ENCODE peak calls at places on chromosomes 3 and 15, in seven cellular contexts. Y is A549, O is esophagus squamous epithelium, N is HCT116, G is prostate gland, E is NB4, C is ovary. D is an unnamed sample.

GRCh38 chr3:160319322-160319721 is 79.7 kb downstream of the IFT80 start:
- DNase-seq in Y (no peak), O (no peak), N (no peak), G (no peak), E (no peak), C (no peak), D (no peak)

GRCh38 chr3:66399529-66400232 is 101.1 kb downstream of the LRIG1 start:
- DNase-seq in Y (no peak), O (no peak), N (no peak), G (no peak), E (no peak), C (no peak), D (no peak)

GRCh38 chr3:127476936-127477335 is 113.6 kb downstream of the TPRA1 start:
- DNase-seq in Y (no peak), O (no peak), N (no peak), G (no peak), E (no peak), C (no peak), D (no peak)

GRCh38 chr3:124131158-124132115 is 139.5 kb upstream of the ROPN1 start:
- DNase-seq in Y (no peak), O (no peak), N (no peak), G (no peak), E (peak), C (no peak), D (no peak)

GRCh38 chr15:25613113-25613512 is 174.3 kb upstream of the UBE3A start:
- DNase-seq in Y (no peak), O (no peak), N (no peak), G (no peak), E (no peak), C (no peak), D (no peak)

GRCh38 chr15:94455297-94455696 is 223.9 kb downstream of the MCTP2 start:
- DNase-seq in Y (no peak), O (no peak), N (no peak), G (no peak), E (no peak), C (no peak), D (no peak)

GRCh38 chr3:172279191-172279640 is 169.0 kb downstream of the GHSR start:
- DNase-seq in Y (no peak), O (no peak), N (no peak), G (no peak), E (no peak), C (no peak), D (no peak)

GRCh38 chr15:100612539-100612938 is 10.2 kb downstream of the ASB7 start:
- DNase-seq in Y (no peak), O (no peak), N (no peak), G (no peak), E (peak), C (no peak), D (no peak)

GRCh38 chr3:95036526-95037021 is 973.7 kb downstream of the NSUN3 start:
- DNase-seq in Y (no peak), O (no peak), N (no peak), G (no peak), E (no peak), C (no peak), D (no peak)

GRCh38 chr15:71821547-71822129 is 11.3 kb downstream of the NR2E3 start:
- DNase-seq in Y (no peak), O (no peak), N (no peak), G (no peak), E (no peak), C (no peak), D (no peak)

GRCh38 chr3:164375538-164375937 is 702.8 kb downstream of the SI start:
- DNase-seq in Y (no peak), O (no peak), N (no peak), G (no peak), E (no peak), C (no peak), D (no peak)

GRCh38 chr3:129624347-129625070 is 18.0 kb upstream of the PLXND1 start:
- DNase-seq in Y (no peak), O (no peak), N (no peak), G (no peak), E (peak), C (no peak), D (no peak)

GRCh38 chr15:32861741-32862140 is 143.9 kb downstream of the GREM1 start:
- DNase-seq in Y (no peak), O (no peak), N (no peak), G (no peak), E (peak), C (peak), D (no peak)

GRCh38 chr3:71162221-71162620 is 421.3 kb downstream of the FOXP1 start:
- DNase-seq in Y (no peak), O (no peak), N (no peak), G (no peak), E (no peak), C (no peak), D (no peak)

GRCh38 chr3:38151667-38152265 is 13.3 kb downstream of the MYD88 start:
- DNase-seq in Y (no peak), O (no peak), N (no peak), G (no peak), E (peak), C (no peak), D (peak)

GRCh38 chr3:61848885-61849284 is 287.5 kb downstream of the PTPRG start:
- DNase-seq in Y (no peak), O (no peak), N (no peak), G (no peak), E (no peak), C (peak), D (no peak)

GRCh38 chr3:170529912-170530311 is 56.0 kb downstream of the SLC7A14 start:
- DNase-seq in Y (no peak), O (no peak), N (no peak), G (no peak), E (no peak), C (no peak), D (no peak)

GRCh38 chr15:42863572-42864239 is 56.9 kb downstream of the TTBK2 start:
- DNase-seq in Y (no peak), O (no peak), N (no peak), G (peak), E (no peak), C (no peak), D (no peak)

GRCh38 chr3:101179637-101180036 is 140.7 kb downstream of the IMPG2 start:
- DNase-seq in Y (no peak), O (no peak), N (no peak), G (no peak), E (no peak), C (no peak), D (no peak)

GRCh38 chr3:100603449-100603848 is 6.0 kb upstream of the ADGRG7 start:
- DNase-seq in Y (peak), O (no peak), N (peak), G (no peak), E (peak), C (no peak), D (peak)

GRCh38 chr15:38267416-38268022 is 14.9 kb downstream of the SPRED1 start:
- DNase-seq in Y (no peak), O (no peak), N (no peak), G (no peak), E (no peak), C (no peak), D (no peak)

GRCh38 chr3:124886168-124887051 is 755 bp downstream of the ITGB5 start:
- DNase-seq in Y (peak), O (no peak), N (no peak), G (peak), E (no peak), C (peak), D (no peak)

GRCh38 chr3:65039754-65040210 is 352.0 kb upstream of the ADAMTS9 start:
- DNase-seq in Y (peak), O (no peak), N (peak), G (no peak), E (no peak), C (no peak), D (peak)

GRCh38 chr3:184229424-184230080 is at the start of gene VWA5B2:
- DNase-seq in Y (peak), O (no peak), N (peak), G (peak), E (peak), C (peak), D (peak)

GRCh38 chr3:130386604-130387263 is 41.3 kb downstream of the COL6A5 start:
- DNase-seq in Y (no peak), O (no peak), N (no peak), G (no peak), E (no peak), C (no peak), D (no peak)

GRCh38 chr3:72960812-72961518 is 35.6 kb upstream of the PPP4R2 start:
- DNase-seq in Y (no peak), O (no peak), N (no peak), G (no peak), E (no peak), C (peak), D (no peak)

GRCh38 chr15:96354731-96355560 is 24.4 kb downstream of the NR2F2 start:
- DNase-seq in Y (peak), O (no peak), N (no peak), G (no peak), E (peak), C (peak), D (no peak)

GRCh38 chr15:71791975-71792374 is 18.4 kb upstream of the NR2E3 start:
- DNase-seq in Y (no peak), O (no peak), N (no peak), G (no peak), E (no peak), C (no peak), D (no peak)

GRCh38 chr3:60188803-60189202 is 1062.4 kb downstream of the FHIT start:
- DNase-seq in Y (no peak), O (no peak), N (no peak), G (no peak), E (no peak), C (no peak), D (no peak)

GRCh38 chr3:134406331-134407246 is 32.3 kb upstream of the AMOTL2 start:
- DNase-seq in Y (no peak), O (no peak), N (no peak), G (no peak), E (no peak), C (peak), D (no peak)

DNA sequence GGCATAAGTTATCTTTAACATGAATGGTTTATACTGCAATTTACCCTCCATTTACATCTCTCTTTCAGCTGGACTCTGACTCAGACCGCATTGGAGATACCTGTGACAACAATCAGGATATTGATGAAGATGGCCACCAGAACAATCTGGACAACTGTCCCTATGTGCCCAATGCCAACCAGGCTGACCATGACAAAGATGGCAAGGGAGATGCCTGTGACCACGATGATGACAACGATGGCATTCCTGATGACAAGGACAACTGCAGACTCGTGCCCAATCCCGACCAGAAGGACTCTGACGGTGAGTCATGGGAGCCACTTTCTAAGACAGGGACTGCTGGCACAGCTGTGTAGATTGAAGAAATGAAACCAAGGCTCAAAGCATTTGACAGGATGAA is 11.6 kb downstream of the THBS1 start:
- DNase-seq in Y (no peak), O (no peak), N (no peak), G (no peak), E (no peak), C (no peak), D (no peak)
- TF ChIP-seq POLR2A in Y (no peak), O (no peak), N (no peak), G (no peak), E (no peak), C (no peak), D (no peak)

GRCh38 chr15:78276032-78276943 is 11.9 kb downstream of the DNAJA4 start:
- DNase-seq in Y (no peak), O (no peak), N (no peak), G (no peak), E (no peak), C (no peak), D (peak)
- TF ChIP-seq POLR2A in Y (no peak), O (no peak), N (no peak), G (no peak), E (no peak), C (no peak), D (peak)

DNA sequence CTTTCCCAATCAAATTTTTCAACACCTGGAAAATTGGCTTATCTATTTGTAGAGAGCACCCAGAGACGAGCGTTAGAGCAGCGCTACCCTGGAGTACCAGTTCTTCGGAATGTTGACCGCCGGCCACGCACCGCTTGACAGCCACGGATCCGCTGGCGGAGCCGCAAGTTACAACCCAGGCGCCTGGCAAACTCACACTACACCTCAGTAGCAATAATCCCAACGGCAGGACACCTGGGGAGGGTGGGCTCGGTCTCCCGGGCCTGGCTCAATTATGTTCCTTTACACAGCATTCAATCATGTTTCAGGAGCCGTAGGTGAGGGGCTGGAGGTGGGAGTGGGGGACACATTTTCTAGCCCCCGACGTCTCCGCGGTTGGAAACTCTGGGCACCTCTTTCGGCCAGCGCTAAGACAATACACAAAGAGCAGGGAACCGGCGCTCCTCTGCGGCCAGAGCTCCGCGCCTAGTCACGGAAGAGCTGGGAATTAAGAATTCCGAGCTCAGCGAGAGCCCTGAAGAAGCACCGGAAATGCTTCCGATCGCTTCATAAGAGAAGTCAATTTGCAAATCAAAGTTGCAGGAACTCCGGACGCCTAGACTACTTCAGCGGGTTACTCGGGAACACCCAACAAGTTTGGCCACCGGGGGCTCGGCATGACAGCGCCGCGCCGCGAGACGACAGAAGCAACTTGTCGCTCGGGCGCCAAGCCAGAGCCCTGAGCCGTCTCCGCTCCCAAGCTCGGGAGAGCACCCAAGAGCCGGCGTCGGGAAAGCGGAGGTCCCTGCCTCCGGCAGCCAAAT is 1.0 kb downstream of the MB21D2 start:
- DNase-seq in Y (peak), O (no peak), N (no peak), G (peak), E (peak), C (peak), D (no peak)
- TF ChIP-seq POLR2A in Y (no peak), O (no peak), N (no peak), G (no peak), E (no peak), C (no peak), D (no peak)

GRCh38 chr3:51967384-51968174 is at the start of gene PCBP4:
- DNase-seq in Y (no peak), O (no peak), N (no peak), G (peak), E (peak), C (peak), D (peak)
- TF ChIP-seq POLR2A in Y (no peak), O (no peak), N (peak), G (peak), E (peak), C (peak), D (no peak)

GRCh38 chr15:75213212-75213767 is 11.6 kb downstream of the C15orf39 start:
- DNase-seq in Y (no peak), O (no peak), N (no peak), G (no peak), E (no peak), C (no peak), D (no peak)
- TF ChIP-seq POLR2A in Y (no peak), O (no peak), N (no peak), G (no peak), E (peak), C (no peak), D (no peak)

GRCh38 chr3:194572131-194572789 is 61.0 kb downstream of the TMEM44 start:
- DNase-seq in Y (no peak), O (no peak), N (no peak), G (no peak), E (no peak), C (peak), D (peak)
- TF ChIP-seq POLR2A in Y (no peak), O (no peak), N (no peak), G (no peak), E (no peak), C (no peak), D (peak)

GRCh38 chr3:49093853-49094767 is at the start of gene QRICH1:
- DNase-seq in Y (peak), O (peak), N (peak), G (peak), E (peak), C (peak), D (peak)

GRCh38 chr3:49098429-49098828 is 4.6 kb upstream of the QRICH1 start:
- DNase-seq in Y (no peak), O (no peak), N (no peak), G (no peak), E (no peak), C (no peak), D (peak)

GRCh38 chr3:49098910-49099630 is 5.2 kb upstream of the QRICH1 start:
- DNase-seq in Y (no peak), O (no peak), N (no peak), G (no peak), E (no peak), C (no peak), D (no peak)

GRCh38 chr3:49092948-49093852 is 671 bp downstream of the QRICH1 start:
- DNase-seq in Y (peak), O (no peak), N (peak), G (peak), E (peak), C (peak), D (peak)
- TF ChIP-seq POLR2A in Y (no peak), O (no peak), N (no peak), G (no peak), E (no peak), C (no peak), D (no peak)

DNA sequence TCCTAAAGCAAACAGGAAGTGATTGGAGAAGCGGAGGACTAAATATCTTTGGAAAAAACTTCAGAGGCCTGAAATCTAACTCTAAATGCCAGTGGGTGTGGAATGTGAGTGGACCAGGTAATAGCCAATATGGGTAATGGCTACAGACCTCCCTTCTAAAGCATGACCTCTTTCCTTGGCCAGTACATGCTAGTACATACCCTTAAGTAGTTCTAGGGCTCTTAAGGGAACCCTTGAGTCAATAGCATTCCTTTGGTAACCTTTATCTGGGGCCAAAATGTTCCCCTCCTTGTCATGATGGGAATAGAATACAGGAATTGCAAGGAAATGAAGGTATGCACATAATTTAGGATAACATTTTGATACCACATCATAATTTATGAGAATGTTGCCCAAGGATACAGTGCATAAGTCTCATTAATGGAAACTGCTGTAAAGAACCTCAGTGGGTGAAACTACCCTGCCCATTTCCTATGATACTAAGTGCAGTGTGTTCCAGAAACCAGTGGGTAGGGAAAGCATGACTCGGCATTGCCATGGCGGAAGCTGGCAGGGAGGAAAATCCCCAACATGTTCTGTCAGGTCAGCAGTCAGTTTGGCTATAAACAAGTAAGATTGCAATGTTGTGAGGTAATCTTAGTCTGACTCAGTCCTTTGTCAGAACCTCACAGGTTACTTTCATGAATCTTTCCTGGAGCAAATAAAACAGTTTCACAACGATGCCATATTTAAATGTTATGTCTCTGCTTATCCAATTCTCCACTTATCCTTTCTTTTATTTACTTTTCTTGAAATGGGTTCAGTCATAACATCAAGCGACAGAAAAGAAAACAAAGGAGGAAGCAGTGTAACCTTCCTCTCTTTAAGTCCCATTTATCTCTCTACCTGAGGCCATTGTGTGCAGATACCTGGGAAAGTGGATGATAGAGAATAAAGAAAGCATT is 23.5 kb upstream of the RAP2B start:
- DNase-seq in Y (peak), O (no peak), N (peak), G (peak), E (peak), C (no peak), D (peak)
- TF ChIP-seq POLR2A in Y (no peak), O (no peak), N (no peak), G (no peak), E (no peak), C (no peak), D (no peak)

D was measured in erythroblast.